ENCODE peak calls at places on chromosome 22, in five cellular contexts. L, F, T, W and U are unnamed samples.

GRCh38 chr22:37166675-37167066 is 17.0 kb upstream of the IL2RB start:
- DNase-seq in F (peak), W (peak), L (peak), T (peak), U (peak)

GRCh38 chr22:38957046-38957770 is at the start of gene APOBEC3A:
- DNase-seq in L (peak), W (no peak), F (no peak), T (peak), U (no peak)

GRCh38 chr22:46104170-46104880 is 46.0 kb upstream of the PPARA start:
- DNase-seq in F (no peak), W (no peak), L (no peak), T (no peak), U (no peak)

GRCh38 chr22:46084376-46084775 is 66.0 kb upstream of the PPARA start:
- DNase-seq in F (no peak), T (no peak), L (no peak), W (peak), U (no peak)

GRCh38 chr22:24485170-24485569 is 10.0 kb upstream of the UPB1 start:
- DNase-seq in F (no peak), T (no peak), W (no peak), L (no peak), U (no peak)

GRCh38 chr22:25114369-25115362 is 85.0 kb upstream of the CRYBB3 start:
- DNase-seq in L (no peak), W (no peak), F (no peak), T (no peak), U (no peak)

GRCh38 chr22:36757608-36758220 is 18.2 kb downstream of the IFT27 start:
- DNase-seq in T (peak), W (no peak), L (peak), F (peak), U (peak)

GRCh38 chr22:45903355-45904149 is 73.4 kb downstream of the WNT7B start:
- DNase-seq in T (no peak), W (no peak), F (no peak), L (peak), U (no peak)

GRCh38 chr22:40368016-40368415 is 2.4 kb upstream of the SGSM3 start:
- DNase-seq in W (no peak), T (no peak), L (no peak), F (no peak), U (no peak)

GRCh38 chr22:25641650-25642049 is 77.2 kb downstream of the GRK3 start:
- DNase-seq in T (no peak), F (no peak), L (no peak), W (no peak), U (no peak)

GRCh38 chr22:48888466-48889208 is 939.0 kb downstream of the BRD1 start:
- DNase-seq in W (peak), L (no peak), F (no peak), T (no peak), U (no peak)

GRCh38 chr22:19524170-19525115 is at the start of gene CLDN5:
- DNase-seq in F (no peak), L (peak), T (peak), W (peak), U (no peak)

GRCh38 chr22:43090130-43090789 is 1.1 kb upstream of the TTLL1 start:
- DNase-seq in T (peak), F (no peak), L (peak), W (no peak), U (peak)

GRCh38 chr22:31652911-31653684 is 8.9 kb downstream of the PISD start:
- DNase-seq in W (no peak), F (no peak), T (no peak), L (no peak), U (no peak)

GRCh38 chr22:40345271-40345670 is 1.0 kb upstream of the ADSL start:
- DNase-seq in W (no peak), F (no peak), L (no peak), T (no peak), U (no peak)

GRCh38 chr22:49369726-49370717 is 457.7 kb downstream of the BRD1 start:
- DNase-seq in L (no peak), T (no peak), W (peak), F (no peak), U (no peak)

GRCh38 chr22:26462971-26463661 is 20.5 kb downstream of the HPS4 start:
- DNase-seq in T (no peak), L (no peak), W (no peak), F (no peak), U (no peak)

GRCh38 chr22:40414306-40414705 is 43.9 kb downstream of the SGSM3 start:
- DNase-seq in T (no peak), L (no peak), W (no peak), F (no peak), U (no peak)

GRCh38 chr22:19045094-19045493 is 77.1 kb downstream of the DGCR2 start:
- DNase-seq in W (no peak), T (no peak), L (no peak), F (no peak), U (no peak)